ENCODE peak calls at places on chromosomes 5 and 9, in seven cellular contexts. One of them, this sample, is unnamed.

GRCh38 chr5:141713616-141714309 is 31.7 kb upstream of the ARAP3 start:
- DNase-seq in GM23338: no peak
- DNase-seq in lower lobe of right lung: no peak
- DNase-seq in progenitor cell of endocrine pancreas: no peak
- DNase-seq in prostate gland: no peak
- DNase-seq in astrocyte of the spinal cord: no peak
- DNase-seq in keratinocyte: peak; percentile 97
- DNase-seq in this sample: no peak

GRCh38 chr5:181189962-181190710 is 14.9 kb downstream of the TRIM7 start:
- DNase-seq in GM23338: peak; percentile 40
- DNase-seq in lower lobe of right lung: no peak
- DNase-seq in progenitor cell of endocrine pancreas: peak; percentile 22
- DNase-seq in prostate gland: no peak
- DNase-seq in astrocyte of the spinal cord: no peak
- DNase-seq in keratinocyte: no peak
- DNase-seq in this sample: peak; percentile 34

GRCh38 chr5:166957763-166958162 is 1333.7 kb upstream of the WWC1 start:
- DNase-seq in GM23338: no peak
- DNase-seq in lower lobe of right lung: no peak
- DNase-seq in progenitor cell of endocrine pancreas: no peak
- DNase-seq in prostate gland: no peak
- DNase-seq in astrocyte of the spinal cord: no peak
- DNase-seq in keratinocyte: no peak
- DNase-seq in this sample: no peak

GRCh38 chr5:176577312-176578176 is 28.4 kb downstream of the CDHR2 start:
- DNase-seq in GM23338: peak; percentile 39
- DNase-seq in lower lobe of right lung: no peak
- DNase-seq in progenitor cell of endocrine pancreas: no peak
- DNase-seq in prostate gland: no peak
- DNase-seq in astrocyte of the spinal cord: no peak
- DNase-seq in keratinocyte: no peak
- DNase-seq in this sample: no peak

GRCh38 chr5:172623313-172623980 is 17.6 kb upstream of the NEURL1B start:
- DNase-seq in GM23338: no peak
- DNase-seq in lower lobe of right lung: no peak
- DNase-seq in progenitor cell of endocrine pancreas: no peak
- DNase-seq in prostate gland: no peak
- DNase-seq in astrocyte of the spinal cord: no peak
- DNase-seq in keratinocyte: no peak
- DNase-seq in this sample: no peak

GRCh38 chr5:124907098-124907644 is 160.7 kb upstream of the ZNF608 start:
- DNase-seq in GM23338: no peak
- DNase-seq in lower lobe of right lung: no peak
- DNase-seq in progenitor cell of endocrine pancreas: no peak
- DNase-seq in prostate gland: no peak
- DNase-seq in astrocyte of the spinal cord: no peak
- DNase-seq in keratinocyte: no peak
- DNase-seq in this sample: no peak

GRCh38 chr9:36074870-36075532 is 38.3 kb downstream of the RECK start:
- DNase-seq in GM23338: no peak
- DNase-seq in lower lobe of right lung: peak; percentile 69
- DNase-seq in progenitor cell of endocrine pancreas: no peak
- DNase-seq in prostate gland: peak; percentile 77
- DNase-seq in astrocyte of the spinal cord: peak; percentile 71
- DNase-seq in keratinocyte: peak; percentile 76
- DNase-seq in this sample: no peak

GRCh38 chr9:128372784-128373183 is 1.6 kb downstream of the URM1 start:
- DNase-seq in GM23338: no peak
- DNase-seq in lower lobe of right lung: no peak
- DNase-seq in progenitor cell of endocrine pancreas: no peak
- DNase-seq in prostate gland: no peak
- DNase-seq in astrocyte of the spinal cord: no peak
- DNase-seq in keratinocyte: no peak
- DNase-seq in this sample: no peak

GRCh38 chr9:125496313-125496838 is 210.6 kb downstream of the MAPKAP1 start:
- DNase-seq in GM23338: peak; percentile 53
- DNase-seq in lower lobe of right lung: no peak
- DNase-seq in progenitor cell of endocrine pancreas: no peak
- DNase-seq in prostate gland: no peak
- DNase-seq in astrocyte of the spinal cord: no peak
- DNase-seq in keratinocyte: no peak
- DNase-seq in this sample: no peak

GRCh38 chr5:119347574-119347973 is 8.2 kb upstream of the TNFAIP8 start:
- DNase-seq in GM23338: no peak
- DNase-seq in lower lobe of right lung: no peak
- DNase-seq in progenitor cell of endocrine pancreas: no peak
- DNase-seq in prostate gland: no peak
- DNase-seq in astrocyte of the spinal cord: no peak
- DNase-seq in keratinocyte: no peak
- DNase-seq in this sample: no peak

GRCh38 chr9:8428389-8428788 is 628.8 kb upstream of the DMAC1 start:
- DNase-seq in GM23338: no peak
- DNase-seq in lower lobe of right lung: no peak
- DNase-seq in progenitor cell of endocrine pancreas: no peak
- DNase-seq in prostate gland: no peak
- DNase-seq in astrocyte of the spinal cord: no peak
- DNase-seq in keratinocyte: no peak
- DNase-seq in this sample: no peak

GRCh38 chr5:140801494-140801841 is 611 bp downstream of the PCDHA3 start:
- DNase-seq in GM23338: peak; percentile 58
- DNase-seq in lower lobe of right lung: no peak
- DNase-seq in progenitor cell of endocrine pancreas: no peak
- DNase-seq in prostate gland: no peak
- DNase-seq in astrocyte of the spinal cord: no peak
- DNase-seq in keratinocyte: no peak
- DNase-seq in this sample: no peak

GRCh38 chr5:122077451-122078115 is 476 bp downstream of the LOX start:
- DNase-seq in GM23338: peak; percentile 70
- DNase-seq in lower lobe of right lung: no peak
- DNase-seq in progenitor cell of endocrine pancreas: peak; percentile 22
- DNase-seq in prostate gland: peak; percentile 8
- DNase-seq in astrocyte of the spinal cord: no peak
- DNase-seq in keratinocyte: no peak
- DNase-seq in this sample: peak; percentile 36

GRCh38 chr9:119289740-119290139 is 79.5 kb downstream of the BRINP1 start:
- DNase-seq in GM23338: peak; percentile 89
- DNase-seq in lower lobe of right lung: no peak
- DNase-seq in progenitor cell of endocrine pancreas: peak; percentile 39
- DNase-seq in prostate gland: peak; percentile 67
- DNase-seq in astrocyte of the spinal cord: peak; percentile 54
- DNase-seq in keratinocyte: no peak
- DNase-seq in this sample: peak; percentile 71

GRCh38 chr5:72325566-72326297 is 5.6 kb downstream of the PTCD2 start:
- DNase-seq in GM23338: no peak
- DNase-seq in lower lobe of right lung: no peak
- DNase-seq in progenitor cell of endocrine pancreas: no peak
- DNase-seq in prostate gland: no peak
- DNase-seq in astrocyte of the spinal cord: peak; percentile 90
- DNase-seq in keratinocyte: no peak
- DNase-seq in this sample: no peak

GRCh38 chr9:132160802-132161742 is 786 bp upstream of the NTNG2 start:
- DNase-seq in GM23338: peak; percentile 82
- DNase-seq in lower lobe of right lung: no peak
- DNase-seq in progenitor cell of endocrine pancreas: no peak
- DNase-seq in prostate gland: no peak
- DNase-seq in astrocyte of the spinal cord: peak; percentile 59
- DNase-seq in keratinocyte: no peak
- DNase-seq in this sample: no peak

GRCh38 chr5:170920196-170920595 is 58.4 kb downstream of the RANBP17 start:
- DNase-seq in GM23338: no peak
- DNase-seq in lower lobe of right lung: no peak
- DNase-seq in progenitor cell of endocrine pancreas: no peak
- DNase-seq in prostate gland: no peak
- DNase-seq in astrocyte of the spinal cord: no peak
- DNase-seq in keratinocyte: no peak
- DNase-seq in this sample: no peak

GRCh38 chr9:89246840-89247239 is 64.2 kb upstream of the CKS2 start:
- DNase-seq in GM23338: peak; percentile 30
- DNase-seq in lower lobe of right lung: no peak
- DNase-seq in progenitor cell of endocrine pancreas: no peak
- DNase-seq in prostate gland: no peak
- DNase-seq in astrocyte of the spinal cord: no peak
- DNase-seq in keratinocyte: no peak
- DNase-seq in this sample: no peak

GRCh38 chr9:72173080-72173479 is 23.8 kb downstream of the GDA start:
- DNase-seq in GM23338: peak; percentile 14
- DNase-seq in lower lobe of right lung: no peak
- DNase-seq in progenitor cell of endocrine pancreas: no peak
- DNase-seq in prostate gland: no peak
- DNase-seq in astrocyte of the spinal cord: no peak
- DNase-seq in keratinocyte: no peak
- DNase-seq in this sample: no peak

DNA sequence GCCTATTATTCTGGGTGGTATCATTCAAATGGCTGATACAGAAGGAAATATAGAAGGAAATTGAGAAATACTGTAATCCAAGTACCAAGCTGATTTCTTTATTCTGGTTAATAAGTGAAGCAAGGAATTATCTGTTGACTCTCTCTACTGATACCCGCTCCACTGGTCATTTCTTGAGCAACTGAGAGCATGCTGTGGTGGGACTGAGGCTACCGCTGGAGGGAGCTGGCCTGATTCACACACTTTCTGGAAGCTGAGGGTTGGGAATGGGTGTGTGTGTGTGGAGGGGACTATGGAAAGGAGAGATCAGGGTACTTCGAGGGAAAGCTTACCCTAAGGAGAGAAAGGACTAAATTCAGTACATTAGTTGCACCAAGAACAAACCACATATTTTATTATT is 104.1 kb downstream of the UGCG start:
- DNase-seq in GM23338: peak; percentile 44
- DNase-seq in lower lobe of right lung: no peak
- DNase-seq in progenitor cell of endocrine pancreas: no peak
- DNase-seq in prostate gland: no peak
- DNase-seq in astrocyte of the spinal cord: no peak
- DNase-seq in keratinocyte: no peak
- DNase-seq in this sample: no peak
- TF ChIP-seq CTCF in GM23338: peak; percentile 63
- TF ChIP-seq CTCF in lower lobe of right lung: no peak
- TF ChIP-seq CTCF in progenitor cell of endocrine pancreas: no peak
- TF ChIP-seq CTCF in prostate gland: no peak
- TF ChIP-seq CTCF in astrocyte of the spinal cord: no peak
- TF ChIP-seq CTCF in keratinocyte: no peak
- TF ChIP-seq CTCF in this sample: no peak

GRCh38 chr9:9998491-9999287 is 614.1 kb downstream of the PTPRD start:
- DNase-seq in GM23338: peak; percentile 75
- DNase-seq in lower lobe of right lung: no peak
- DNase-seq in progenitor cell of endocrine pancreas: no peak
- DNase-seq in prostate gland: no peak
- DNase-seq in astrocyte of the spinal cord: no peak
- DNase-seq in keratinocyte: no peak
- DNase-seq in this sample: no peak
- TF ChIP-seq CTCF in GM23338: peak; percentile 86
- TF ChIP-seq CTCF in lower lobe of right lung: peak; percentile 23
- TF ChIP-seq CTCF in progenitor cell of endocrine pancreas: peak; percentile 43
- TF ChIP-seq CTCF in prostate gland: no peak
- TF ChIP-seq CTCF in astrocyte of the spinal cord: peak; percentile 17
- TF ChIP-seq CTCF in keratinocyte: peak; percentile 43
- TF ChIP-seq CTCF in this sample: peak; percentile 32

GRCh38 chr9:24824607-24825006 is 278.9 kb upstream of the IZUMO3 start:
- DNase-seq in GM23338: no peak
- DNase-seq in lower lobe of right lung: no peak
- DNase-seq in progenitor cell of endocrine pancreas: no peak
- DNase-seq in prostate gland: no peak
- DNase-seq in astrocyte of the spinal cord: no peak
- DNase-seq in keratinocyte: no peak
- DNase-seq in this sample: no peak

GRCh38 chr9:24832307-24832706 is 286.6 kb upstream of the IZUMO3 start:
- DNase-seq in GM23338: peak; percentile 69
- DNase-seq in lower lobe of right lung: no peak
- DNase-seq in progenitor cell of endocrine pancreas: no peak
- DNase-seq in prostate gland: no peak
- DNase-seq in astrocyte of the spinal cord: no peak
- DNase-seq in keratinocyte: no peak
- DNase-seq in this sample: peak; percentile 34

DNA sequence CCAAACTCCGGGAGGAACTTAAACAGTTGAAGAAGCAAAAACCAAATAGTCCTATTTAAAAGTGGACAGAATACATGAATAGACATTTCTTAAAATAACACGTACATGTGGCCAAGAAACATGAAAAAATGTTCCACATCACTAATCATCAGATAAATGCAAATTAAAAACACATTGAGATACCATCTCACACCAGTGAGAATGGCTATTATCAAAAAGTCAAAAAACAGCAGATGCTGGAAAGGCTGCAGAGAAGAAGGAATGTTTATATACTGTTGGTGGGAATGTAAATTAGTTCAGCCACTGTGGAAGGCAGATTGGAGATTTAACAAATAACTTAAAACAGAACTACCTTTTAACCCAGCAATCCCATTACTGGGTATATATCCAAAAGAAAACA is 283.0 kb upstream of the IZUMO3 start:
- DNase-seq in GM23338: no peak
- DNase-seq in lower lobe of right lung: no peak
- DNase-seq in progenitor cell of endocrine pancreas: no peak
- DNase-seq in prostate gland: no peak
- DNase-seq in astrocyte of the spinal cord: no peak
- DNase-seq in keratinocyte: no peak
- DNase-seq in this sample: no peak
- TF ChIP-seq CTCF in GM23338: no peak
- TF ChIP-seq CTCF in lower lobe of right lung: no peak
- TF ChIP-seq CTCF in progenitor cell of endocrine pancreas: no peak
- TF ChIP-seq CTCF in prostate gland: no peak
- TF ChIP-seq CTCF in astrocyte of the spinal cord: no peak
- TF ChIP-seq CTCF in keratinocyte: no peak
- TF ChIP-seq CTCF in this sample: no peak

GRCh38 chr9:20945269-20945668 is 86.2 kb downstream of the HACD4 start:
- DNase-seq in GM23338: no peak
- DNase-seq in lower lobe of right lung: no peak
- DNase-seq in progenitor cell of endocrine pancreas: no peak
- DNase-seq in prostate gland: no peak
- DNase-seq in astrocyte of the spinal cord: no peak
- DNase-seq in keratinocyte: no peak
- DNase-seq in this sample: no peak

GRCh38 chr9:20944507-20944906 is 86.9 kb downstream of the HACD4 start:
- DNase-seq in GM23338: no peak
- DNase-seq in lower lobe of right lung: no peak
- DNase-seq in progenitor cell of endocrine pancreas: no peak
- DNase-seq in prostate gland: no peak
- DNase-seq in astrocyte of the spinal cord: no peak
- DNase-seq in keratinocyte: no peak
- DNase-seq in this sample: no peak

GRCh38 chr9:20945856-20946255 is 85.6 kb downstream of the HACD4 start:
- DNase-seq in GM23338: no peak
- DNase-seq in lower lobe of right lung: no peak
- DNase-seq in progenitor cell of endocrine pancreas: no peak
- DNase-seq in prostate gland: no peak
- DNase-seq in astrocyte of the spinal cord: no peak
- DNase-seq in keratinocyte: no peak
- DNase-seq in this sample: no peak

GRCh38 chr9:20940447-20941176 is 90.8 kb downstream of the HACD4 start:
- DNase-seq in GM23338: no peak
- DNase-seq in lower lobe of right lung: no peak
- DNase-seq in progenitor cell of endocrine pancreas: no peak
- DNase-seq in prostate gland: no peak
- DNase-seq in astrocyte of the spinal cord: no peak
- DNase-seq in keratinocyte: no peak
- DNase-seq in this sample: no peak

GRCh38 chr9:20941177-20941690 is 90.2 kb downstream of the HACD4 start:
- DNase-seq in GM23338: peak; percentile 98
- DNase-seq in lower lobe of right lung: peak; percentile 63
- DNase-seq in progenitor cell of endocrine pancreas: peak; percentile 43
- DNase-seq in prostate gland: peak; percentile 67
- DNase-seq in astrocyte of the spinal cord: peak; percentile 73
- DNase-seq in keratinocyte: peak; percentile 17
- DNase-seq in this sample: peak; percentile 57
- TF ChIP-seq CTCF in GM23338: peak; percentile 96
- TF ChIP-seq CTCF in lower lobe of right lung: peak; percentile 88
- TF ChIP-seq CTCF in progenitor cell of endocrine pancreas: peak; percentile 94
- TF ChIP-seq CTCF in prostate gland: peak; percentile 56
- TF ChIP-seq CTCF in astrocyte of the spinal cord: peak; percentile 77
- TF ChIP-seq CTCF in keratinocyte: peak; percentile 77
- TF ChIP-seq CTCF in this sample: peak; percentile 81

This sample was measured in endothelial cell.